ENCODE peak calls at places on chromosome 13, in six cellular contexts. N, P, T, F, I and B are unnamed samples.

GRCh38 chr13:102729560-102730275 is 34.9 kb upstream of the METTL21C start:
- DNase-seq in I (no peak), P (peak), T (no peak), N (no peak), F (peak), B (no peak)

GRCh38 chr13:44271915-44272341 is 101.7 kb upstream of the SERP2 start:
- DNase-seq in I (no peak), N (no peak), T (no peak), P (peak), F (no peak), B (no peak)

GRCh38 chr13:80436571-80437169 is 95.7 kb upstream of the SPRY2 start:
- DNase-seq in P (peak), T (no peak), I (no peak), N (no peak), F (no peak), B (no peak)

GRCh38 chr13:46756977-46757376 is 40.0 kb downstream of the ESD start:
- DNase-seq in N (no peak), T (no peak), P (peak), I (no peak), F (peak), B (no peak)

GRCh38 chr13:106230450-106230849 is 305.0 kb downstream of the EFNB2 start:
- DNase-seq in I (peak), T (no peak), P (peak), N (no peak), F (peak), B (no peak)

GRCh38 chr13:114140909-114141255 is 8.5 kb upstream of the RASA3 start:
- DNase-seq in F (no peak), P (no peak), I (no peak), T (no peak), N (peak), B (no peak)

GRCh38 chr13:110449225-110450015 is 112.1 kb downstream of the RAB20 start:
- DNase-seq in N (no peak), P (no peak), I (no peak), T (no peak), F (no peak), B (no peak)

GRCh38 chr13:73677041-73677589 is 457.1 kb downstream of the KLF12 start:
- DNase-seq in T (no peak), I (no peak), N (no peak), P (peak), F (peak), B (no peak)

GRCh38 chr13:109647046-109647445 is 139.3 kb downstream of the IRS2 start:
- DNase-seq in N (no peak), T (no peak), I (no peak), P (peak), F (peak), B (no peak)

GRCh38 chr13:24694907-24695306 is 14.7 kb downstream of the ATP12A start:
- DNase-seq in N (no peak), P (no peak), F (no peak), I (no peak), T (no peak), B (no peak)

GRCh38 chr13:48429036-48429435 is 16.1 kb upstream of the LPAR6 start:
- DNase-seq in F (no peak), I (no peak), P (no peak), T (no peak), N (no peak), B (no peak)

GRCh38 chr13:20127563-20128458 is 33.0 kb downstream of the GJA3 start:
- DNase-seq in F (no peak), T (no peak), I (no peak), N (peak), P (peak), B (peak)

GRCh38 chr13:25109341-25109740 is 13.4 kb downstream of the PABPC3 start:
- DNase-seq in F (no peak), T (no peak), I (no peak), P (no peak), N (no peak), B (no peak)

GRCh38 chr13:108915095-108915633 is 285.8 kb downstream of the MYO16 start:
- DNase-seq in T (no peak), I (peak), F (peak), N (no peak), P (peak), B (no peak)

GRCh38 chr13:78137404-78138142 is 218.9 kb upstream of the EDNRB start:
- DNase-seq in F (peak), N (peak), P (peak), I (peak), T (peak), B (no peak)

GRCh38 chr13:68107667-68108066 is 877.5 kb upstream of the PCDH9 start:
- DNase-seq in N (no peak), T (no peak), F (no peak), P (no peak), I (no peak), B (no peak)

GRCh38 chr13:81773263-81773662 is 1432.3 kb upstream of the SPRY2 start:
- DNase-seq in N (no peak), F (no peak), I (no peak), P (no peak), T (no peak), B (no peak)

GRCh38 chr13:100881291-100881864 is 206.8 kb upstream of the TMTC4 start:
- DNase-seq in N (no peak), I (no peak), T (no peak), P (no peak), F (no peak), B (no peak)

GRCh38 chr13:51601601-51602348 is 17.5 kb downstream of the WDFY2 start:
- DNase-seq in F (no peak), N (no peak), I (no peak), P (no peak), T (no peak), B (no peak)

GRCh38 chr13:83515267-83515666 is 367.0 kb downstream of the SLITRK1 start:
- DNase-seq in P (peak), N (no peak), T (no peak), I (no peak), F (peak), B (no peak)

GRCh38 chr13:32622827-32623226 is 36.6 kb downstream of the PDS5B start:
- DNase-seq in P (no peak), F (no peak), T (no peak), N (no peak), I (no peak), B (no peak)

GRCh38 chr13:98274921-98275487 is 97.9 kb upstream of the RNF113B start:
- DNase-seq in F (peak), T (no peak), I (peak), N (no peak), P (no peak), B (no peak)

GRCh38 chr13:47310376-47310775 is 413.5 kb upstream of the HTR2A start:
- DNase-seq in T (no peak), F (no peak), N (no peak), P (no peak), I (no peak), B (no peak)

GRCh38 chr13:28659611-28659970 is 661 bp downstream of the POMP start:
- DNase-seq in F (peak), N (no peak), I (no peak), P (peak), T (no peak), B (no peak)

GRCh38 chr13:28754698-28755545 is 36.2 kb upstream of the SLC46A3 start:
- DNase-seq in P (peak), F (peak), T (no peak), I (no peak), N (peak), B (no peak)

GRCh38 chr13:29815336-29815735 is 35.1 kb downstream of the UBL3 start:
- DNase-seq in T (no peak), F (no peak), I (no peak), N (no peak), P (no peak), B (no peak)

GRCh38 chr13:23467048-23467931 is 33.8 kb upstream of the SACS start:
- DNase-seq in F (no peak), I (no peak), T (no peak), P (no peak), N (no peak), B (no peak)

GRCh38 chr13:23644527-23644926 is 74.3 kb downstream of the TNFRSF19 start:
- DNase-seq in F (peak), P (peak), I (no peak), T (no peak), N (no peak), B (no peak)

GRCh38 chr13:34412817-34413365 is 529.2 kb upstream of the NBEA start:
- DNase-seq in I (no peak), T (no peak), F (peak), P (peak), N (no peak), B (no peak)

GRCh38 chr13:87554045-87554444 is 117.1 kb upstream of the SLITRK5 start:
- DNase-seq in I (no peak), N (no peak), T (no peak), F (no peak), P (no peak), B (no peak)

GRCh38 chr13:35769812-35770211 is 293.3 kb upstream of the MAB21L1 start:
- DNase-seq in P (no peak), N (no peak), F (no peak), I (no peak), T (no peak), B (no peak)

GRCh38 chr13:21557995-21558394 is 46.0 kb downstream of the MICU2 start:
- DNase-seq in T (no peak), N (peak), F (peak), P (peak), I (no peak), B (no peak)

GRCh38 chr13:81639984-81640582 is 1299.2 kb upstream of the SPRY2 start:
- DNase-seq in I (no peak), N (peak), T (no peak), P (no peak), F (no peak), B (no peak)

GRCh38 chr13:29748097-29748496 is 102.3 kb downstream of the UBL3 start:
- DNase-seq in P (no peak), T (no peak), N (no peak), I (no peak), F (no peak), B (no peak)

GRCh38 chr13:35833571-35834305 is 297.4 kb downstream of the DCLK1 start:
- DNase-seq in N (no peak), T (no peak), I (no peak), P (no peak), F (no peak), B (no peak)

GRCh38 chr13:114230117-114230516 is 4.6 kb upstream of the CDC16 start:
- DNase-seq in T (no peak), F (no peak), N (peak), P (no peak), I (no peak), B (no peak)

GRCh38 chr13:113968463-113969310 is 5.2 kb downstream of the C13orf46 start:
- DNase-seq in P (no peak), T (no peak), N (no peak), I (no peak), F (no peak), B (peak)

GRCh38 chr13:21534760-21535159 is 69.2 kb downstream of the MICU2 start:
- DNase-seq in T (no peak), P (no peak), N (no peak), F (no peak), I (no peak), B (no peak)

GRCh38 chr13:87235621-87236020 is 435.6 kb upstream of the SLITRK5 start:
- DNase-seq in F (no peak), N (no peak), I (no peak), T (no peak), P (no peak), B (no peak)

GRCh38 chr13:91719033-91719432 is 320.6 kb downstream of the GPC5 start:
- DNase-seq in F (peak), P (peak), T (no peak), N (no peak), I (no peak), B (no peak)

GRCh38 chr13:112942689-112943308 is 26.2 kb upstream of the MCF2L start:
- DNase-seq in N (peak), T (peak), P (peak), I (peak), F (peak), B (peak)
- TF ChIP-seq CTCF in N (peak), T (peak), P (peak), I (peak), F (peak), B (peak)

GRCh38 chr13:94431987-94432386 is 47.5 kb downstream of the DCT start:
- DNase-seq in P (no peak), T (no peak), I (no peak), F (no peak), N (no peak), B (no peak)

GRCh38 chr13:94431569-94431968 is 47.9 kb downstream of the DCT start:
- DNase-seq in N (no peak), I (no peak), P (peak), F (no peak), T (no peak), B (no peak)

GRCh38 chr13:94433055-94433947 is 46.2 kb downstream of the DCT start:
- DNase-seq in P (peak), N (peak), I (no peak), F (no peak), T (no peak), B (no peak)

DNA sequence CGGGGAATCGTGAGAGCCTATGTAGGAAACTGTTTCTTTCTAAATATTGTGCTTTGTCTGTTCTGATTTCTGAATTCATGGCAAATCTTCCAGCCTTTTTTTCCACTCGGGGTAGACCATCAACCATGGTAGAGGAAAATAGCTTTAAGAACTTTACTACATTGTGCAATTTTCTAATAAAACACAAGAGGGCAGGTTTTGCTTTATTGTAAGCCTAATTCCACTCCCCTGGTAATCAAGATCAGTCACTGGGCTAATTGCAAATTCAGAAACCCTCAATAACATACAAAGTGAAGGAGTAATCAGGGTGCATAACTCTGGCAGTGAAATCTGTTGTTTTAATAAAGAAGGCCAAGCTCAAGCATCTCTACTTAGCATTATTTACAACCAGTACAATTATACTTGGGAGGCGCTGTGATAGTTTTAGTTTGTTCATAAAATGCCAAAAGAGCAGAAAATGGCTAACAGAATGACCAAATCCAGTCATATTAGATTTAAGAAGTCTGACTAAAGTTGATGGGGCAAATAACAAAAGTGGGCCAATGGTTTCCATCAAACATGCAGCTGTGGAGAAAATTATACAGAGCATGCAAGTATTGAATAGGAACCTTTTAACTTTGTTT is 43.8 kb downstream of the DCT start:
- DNase-seq in I (peak), P (peak), F (no peak), N (no peak), T (no peak), B (no peak)
- TF ChIP-seq CTCF in I (peak), P (peak), F (peak), N (peak), T (peak), B (peak)

GRCh38 chr13:45490068-45490467 is 25.3 kb downstream of the COG3 start:
- DNase-seq in F (no peak), I (no peak), N (no peak), T (no peak), P (no peak), B (no peak)
- TF ChIP-seq CTCF in F (no peak), I (no peak), N (no peak), T (peak), P (no peak), B (peak)

GRCh38 chr13:49649244-49649962 is 21.1 kb downstream of the ARL11 start:
- DNase-seq in P (peak), I (no peak), N (no peak), T (no peak), F (peak), B (no peak)
- TF ChIP-seq CTCF in P (peak), I (peak), N (no peak), T (no peak), F (peak), B (no peak)

GRCh38 chr13:71828117-71828516 is 38.9 kb downstream of the DACH1 start:
- DNase-seq in F (no peak), I (no peak), P (no peak), T (no peak), N (no peak), B (no peak)
- TF ChIP-seq CTCF in F (no peak), I (no peak), P (no peak), T (no peak), N (no peak), B (no peak)